ENCODE peak calls at places on chromosomes 3 and 15, in four cellular contexts. Q is tibial artery, M is progenitor cell of endocrine pancreas, W is pancreas. P is an unnamed sample.

GRCh38 chr15:87618203-87618725 is 638.3 kb downstream of the NTRK3 start:
- DNase-seq in Q (no peak), M (no peak), W (no peak), P (no peak)

GRCh38 chr3:183447206-183448001 is 19.0 kb upstream of the MCF2L2 start:
- DNase-seq in Q (peak), M (peak), W (peak), P (peak)

GRCh38 chr3:42979044-42979962 is at the start of gene GASK1A:
- DNase-seq in Q (peak), M (peak), W (peak), P (no peak)

GRCh38 chr3:115272036-115272824 is 125.1 kb upstream of the ZBTB20 start:
- DNase-seq in Q (no peak), M (no peak), W (no peak), P (peak)

GRCh38 chr15:63915888-63916731 is 82.4 kb upstream of the HERC1 start:
- DNase-seq in Q (no peak), M (no peak), W (no peak), P (no peak)

GRCh38 chr3:156516284-156516683 is 38.6 kb downstream of the SSR3 start:
- DNase-seq in Q (peak), M (no peak), W (no peak), P (no peak)

GRCh38 chr15:42165081-42165480 is 8.6 kb upstream of the PLA2G4F start:
- DNase-seq in Q (no peak), M (no peak), W (no peak), P (no peak)

GRCh38 chr15:66707310-66708160 is 5.5 kb downstream of the SMAD6 start:
- DNase-seq in Q (no peak), M (peak), W (peak), P (no peak)

GRCh38 chr3:186467969-186468368 is 76.2 kb downstream of the CRYGS start:
- DNase-seq in Q (no peak), M (no peak), W (no peak), P (no peak)

GRCh38 chr15:80580107-80580506 is 115.0 kb upstream of the ABHD17C start:
- DNase-seq in Q (peak), M (no peak), W (no peak), P (peak)

GRCh38 chr3:171679011-171679492 is 131.2 kb downstream of the PLD1 start:
- DNase-seq in Q (no peak), M (no peak), W (peak), P (no peak)

GRCh38 chr3:58013973-58014649 is 5.9 kb downstream of the FLNB start:
- DNase-seq in Q (peak), M (no peak), W (no peak), P (peak)

GRCh38 chr15:76252249-76252648 is 59.0 kb downstream of the ETFA start:
- DNase-seq in Q (no peak), M (no peak), W (no peak), P (no peak)

GRCh38 chr3:55629432-55629831 is 142.3 kb upstream of the WNT5A start:
- DNase-seq in Q (no peak), M (no peak), W (no peak), P (no peak)

GRCh38 chr15:96125681-96126080 is 204.8 kb upstream of the NR2F2 start:
- DNase-seq in Q (no peak), M (no peak), W (no peak), P (no peak)

GRCh38 chr15:101614001-101614585 is 38.1 kb downstream of the TM2D3 start:
- DNase-seq in Q (no peak), M (no peak), W (no peak), P (no peak)

GRCh38 chr3:136772709-136773108 is 20.5 kb upstream of the STAG1 start:
- DNase-seq in Q (no peak), M (no peak), W (no peak), P (no peak)

GRCh38 chr3:59816312-59816711 is 766.5 kb upstream of the CFAP20DC start:
- DNase-seq in Q (no peak), M (no peak), W (no peak), P (no peak)

GRCh38 chr3:44712455-44713075 is at the start of gene ZNF502:
- DNase-seq in Q (peak), M (no peak), W (peak), P (peak)

GRCh38 chr15:94503293-94503692 is 271.9 kb downstream of the MCTP2 start:
- DNase-seq in Q (no peak), M (no peak), W (no peak), P (no peak)

GRCh38 chr3:5220193-5220592 is 32.7 kb downstream of the EDEM1 start:
- DNase-seq in Q (no peak), M (no peak), W (no peak), P (no peak)

GRCh38 chr3:51814034-51814433 is 35.0 kb upstream of the IQCF6 start:
- DNase-seq in Q (no peak), M (no peak), W (no peak), P (no peak)

GRCh38 chr3:51819151-51819550 is 40.1 kb upstream of the IQCF6 start:
- DNase-seq in Q (no peak), M (no peak), W (no peak), P (no peak)

GRCh38 chr3:51815614-51816013 is 36.6 kb upstream of the IQCF6 start:
- DNase-seq in Q (no peak), M (no peak), W (no peak), P (no peak)

GRCh38 chr3:51817375-51817774 is 38.3 kb upstream of the IQCF6 start:
- DNase-seq in Q (no peak), M (no peak), W (no peak), P (no peak)

DNA sequence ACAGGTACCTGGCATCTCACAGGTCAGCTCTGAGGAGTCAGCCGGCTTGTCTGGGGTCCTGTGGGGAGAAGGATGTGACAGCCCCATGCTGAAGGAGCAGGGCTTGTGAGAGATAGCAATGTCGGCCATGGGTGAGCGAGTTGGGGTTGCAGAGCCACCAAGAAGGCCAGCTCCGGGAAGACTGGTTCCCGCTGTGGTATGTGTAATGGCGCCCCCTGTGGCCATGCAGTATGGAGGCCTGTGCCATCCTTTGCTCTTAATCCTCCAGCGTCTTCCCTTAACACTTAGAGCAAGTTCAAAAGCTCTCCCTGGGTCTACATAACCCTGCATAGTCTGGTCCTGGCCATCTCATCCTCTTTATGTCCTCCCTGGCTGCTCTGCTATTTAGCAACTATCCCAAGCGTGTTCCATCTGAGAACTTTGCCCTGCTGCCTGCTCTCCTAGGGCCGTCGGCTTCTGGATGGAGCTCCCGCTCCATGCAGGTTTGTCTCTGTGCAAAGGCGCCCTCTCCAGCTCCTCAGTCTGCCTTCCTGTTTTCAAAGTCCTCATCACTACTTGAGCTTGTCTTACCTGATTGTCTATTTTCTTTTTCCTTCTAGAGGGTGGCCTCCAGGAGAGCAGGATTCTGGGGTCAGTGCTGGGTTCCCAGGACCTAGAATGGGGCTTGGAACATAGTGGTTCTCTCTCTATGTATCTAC is 40.8 kb upstream of the IQCF6 start:
- DNase-seq in Q (no peak), M (peak), W (no peak), P (no peak)
- TF ChIP-seq CTCF in Q (no peak), M (peak), W (no peak), P (no peak)

GRCh38 chr15:78913012-78913411 is 31.8 kb downstream of the CTSH start:
- DNase-seq in Q (no peak), M (no peak), W (no peak), P (no peak)

GRCh38 chr15:78915341-78916087 is 29.3 kb downstream of the CTSH start:
- DNase-seq in Q (peak), M (no peak), W (no peak), P (no peak)

GRCh38 chr15:78910836-78911235 is 34.0 kb downstream of the CTSH start:
- DNase-seq in Q (no peak), M (no peak), W (no peak), P (no peak)

GRCh38 chr15:78917888-78918287 is 27.0 kb downstream of the CTSH start:
- DNase-seq in Q (no peak), M (no peak), W (no peak), P (no peak)

DNA sequence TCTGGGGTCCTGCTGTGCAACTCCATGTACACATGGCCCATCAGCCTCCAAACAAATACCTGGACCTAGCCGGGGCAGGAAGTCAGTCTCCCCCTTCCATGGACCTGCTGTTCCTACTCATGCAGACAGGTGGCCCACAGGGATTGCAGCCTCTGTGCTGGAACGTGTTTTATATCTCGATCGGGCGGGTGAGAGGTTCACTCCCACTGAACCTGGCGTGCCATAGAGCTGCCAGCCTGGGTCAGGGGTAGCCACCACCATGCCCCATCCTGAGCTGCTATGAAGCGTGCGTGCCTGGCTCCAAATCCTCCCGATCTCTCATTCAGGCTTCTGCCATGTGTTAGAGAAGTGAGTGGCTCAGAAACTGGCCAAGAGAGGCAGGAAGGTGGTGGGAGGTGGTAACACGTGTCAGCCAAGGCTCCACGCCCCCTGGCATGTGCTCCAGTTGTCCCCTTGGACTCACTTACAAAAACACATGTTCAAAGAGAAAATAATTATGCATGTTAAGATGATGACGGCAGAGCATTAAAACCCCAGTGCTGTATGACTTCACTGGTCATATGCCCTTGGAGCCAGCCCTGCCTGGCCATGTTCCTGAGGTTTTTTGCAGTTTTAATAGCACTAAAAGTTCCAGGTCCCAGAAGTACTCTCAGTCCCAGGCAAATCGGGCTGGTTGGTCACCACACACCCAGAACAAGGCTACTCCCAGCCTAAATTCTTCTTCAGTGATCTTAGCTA is 30.6 kb downstream of the CTSH start:
- DNase-seq in Q (peak), M (no peak), W (no peak), P (no peak)
- TF ChIP-seq CTCF in Q (peak), M (peak), W (no peak), P (peak)

DNA sequence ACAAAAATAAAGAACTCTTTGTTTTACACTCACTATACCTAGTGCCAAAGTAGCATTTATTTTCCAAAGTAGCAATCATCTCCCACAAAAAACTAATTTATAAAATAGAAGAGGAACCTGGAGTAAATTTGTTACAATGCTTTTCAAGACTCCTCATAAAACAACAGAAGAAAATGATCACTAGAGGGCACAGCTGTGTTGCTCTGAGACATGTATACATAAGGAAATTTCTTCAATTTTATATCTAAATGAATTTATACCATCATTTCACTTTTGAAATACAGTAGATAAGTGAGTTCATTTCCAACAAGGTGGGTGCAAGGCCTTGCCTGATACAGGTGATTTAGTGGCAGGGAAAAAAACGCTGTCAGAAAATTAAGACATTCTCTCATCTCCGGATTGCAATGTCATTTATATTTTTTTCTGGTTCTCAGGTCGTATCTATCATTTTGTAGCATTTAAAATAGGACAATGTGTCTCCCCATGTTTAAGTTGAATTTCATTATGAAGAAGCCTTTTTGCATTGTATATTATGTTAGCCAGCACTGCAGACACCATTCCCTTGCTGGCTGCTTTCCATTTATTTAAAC is 25.3 kb upstream of the ARHGEF26 start:
- DNase-seq in Q (no peak), M (no peak), W (no peak), P (peak)
- TF ChIP-seq CTCF in Q (peak), M (peak), W (peak), P (peak)

GRCh38 chr3:28287046-28287445 is 45.6 kb downstream of the CMC1 start:
- DNase-seq in Q (no peak), M (no peak), W (no peak), P (no peak)

GRCh38 chr3:28290863-28291300 is 49.5 kb downstream of the CMC1 start:
- DNase-seq in Q (no peak), M (no peak), W (no peak), P (no peak)

GRCh38 chr3:28291577-28291976 is 50.2 kb downstream of the CMC1 start:
- DNase-seq in Q (no peak), M (no peak), W (no peak), P (no peak)

GRCh38 chr3:28286595-28286994 is 45.2 kb downstream of the CMC1 start:
- DNase-seq in Q (no peak), M (no peak), W (no peak), P (peak)
- TF ChIP-seq CTCF in Q (peak), M (peak), W (peak), P (peak)

GRCh38 chr3:94967196-94967595 is 904.3 kb downstream of the NSUN3 start:
- DNase-seq in Q (no peak), M (no peak), W (no peak), P (no peak)
- TF ChIP-seq CTCF in Q (no peak), M (no peak), W (no peak), P (no peak)

GRCh38 chr3:141735176-141735575 is 2.9 kb upstream of the RNF7 start:
- DNase-seq in Q (no peak), M (no peak), W (no peak), P (no peak)

GRCh38 chr3:141726483-141726882 is 11.6 kb upstream of the RNF7 start:
- DNase-seq in Q (no peak), M (no peak), W (no peak), P (no peak)

GRCh38 chr3:141728355-141728892 is 9.7 kb upstream of the RNF7 start:
- DNase-seq in Q (no peak), M (no peak), W (no peak), P (no peak)

GRCh38 chr3:141729240-141729639 is 8.9 kb upstream of the RNF7 start:
- DNase-seq in Q (no peak), M (no peak), W (no peak), P (no peak)
- TF ChIP-seq CTCF in Q (no peak), M (no peak), W (no peak), P (no peak)

GRCh38 chr3:192467230-192468186 is 259.8 kb downstream of the FGF12 start:
- DNase-seq in Q (peak), M (peak), W (peak), P (peak)
- TF ChIP-seq CTCF in Q (peak), M (peak), W (peak), P (peak)